ENCODE peak calls at places on chromosomes 5 and 9, in four cellular contexts. H is stromal cell of bone marrow, W is AG08396, X is renal cortical epithelial cell. Y is an unnamed sample.

GRCh38 chr9:32011049-32011448 is 373.4 kb upstream of the ACO1 start:
- DNase-seq in H (no peak), W (no peak), X (no peak), Y (no peak)

GRCh38 chr9:136336156-136336860 is 9.0 kb downstream of the GPSM1 start:
- DNase-seq in H (no peak), W (peak; percentile 69), X (no peak), Y (no peak)

GRCh38 chr9:14813336-14814020 is 90.9 kb upstream of the CER1 start:
- DNase-seq in H (no peak), W (peak; percentile 10), X (no peak), Y (no peak)

GRCh38 chr9:95344735-95345134 is 27.2 kb upstream of the FANCC start:
- DNase-seq in H (no peak), W (no peak), X (no peak), Y (no peak)

GRCh38 chr9:134205636-134206316 is 41.4 kb upstream of the RNU6ATAC start:
- DNase-seq in H (peak; percentile 44), W (no peak), X (no peak), Y (no peak)

GRCh38 chr5:67381240-67381875 is 184.8 kb upstream of the CD180 start:
- DNase-seq in H (no peak), W (no peak), X (no peak), Y (no peak)

GRCh38 chr5:167985373-167985772 is 306.1 kb upstream of the WWC1 start:
- DNase-seq in H (no peak), W (no peak), X (peak; percentile 85), Y (no peak)

GRCh38 chr5:166499452-166500240 is 1791.8 kb upstream of the WWC1 start:
- DNase-seq in H (no peak), W (no peak), X (peak; percentile 86), Y (peak; percentile 13)

GRCh38 chr5:72451771-72452505 is 55.3 kb downstream of the ZNF366 start:
- DNase-seq in H (peak; percentile 99), W (no peak), X (peak; percentile 61), Y (no peak)

GRCh38 chr5:179793470-179794139 is at the start of gene LTC4S:
- DNase-seq in H (no peak), W (peak; percentile 68), X (peak; percentile 15), Y (no peak)

GRCh38 chr5:54301215-54301614 is 9.2 kb downstream of the ARL15 start:
- DNase-seq in H (no peak), W (no peak), X (no peak), Y (no peak)

GRCh38 chr5:115349001-115349817 is 52.8 kb upstream of the CCDC112 start:
- DNase-seq in H (peak; percentile 84), W (peak; percentile 62), X (peak; percentile 94), Y (peak; percentile 64)